ENCODE peak calls at places on chromosome 4, in four cellular contexts. O is WTC11, W is HepG2, M is K562. I is an unnamed sample.

GRCh38 chr4:163448541-163449203 is 24.9 kb downstream of the TKTL2 start:
- DNase-seq in O (no peak), W (no peak), M (no peak), I (no peak)

GRCh38 chr4:161486454-161486853 is 677.3 kb downstream of the FSTL5 start:
- DNase-seq in O (no peak), W (no peak), M (no peak), I (no peak)

GRCh38 chr4:145061325-145061920 is 36.6 kb downstream of the ANAPC10 start:
- DNase-seq in O (no peak), W (peak; percentile 41), M (no peak), I (no peak)

GRCh38 chr4:129362685-129363274 is 266.8 kb downstream of the C4orf33 start:
- DNase-seq in O (peak; percentile 54), W (peak; percentile 50), M (peak; percentile 56), I (peak; percentile 13)

GRCh38 chr4:169849456-169849855 is 91.7 kb upstream of the HPF1 start:
- DNase-seq in O (no peak), W (no peak), M (no peak), I (no peak)

GRCh38 chr4:46354863-46355262 is 35.1 kb downstream of the GABRA2 start:
- DNase-seq in O (no peak), W (no peak), M (no peak), I (no peak)

GRCh38 chr4:6532102-6532501 is 42.9 kb upstream of the MAN2B2 start:
- DNase-seq in O (no peak), W (no peak), M (no peak), I (no peak)

GRCh38 chr4:48801739-48802138 is 21.7 kb upstream of the FRYL start:
- DNase-seq in O (no peak), W (no peak), M (no peak), I (no peak)

GRCh38 chr4:52915131-52915645 is 53.1 kb downstream of the RASL11B start:
- DNase-seq in O (no peak), W (no peak), M (no peak), I (no peak)

GRCh38 chr4:92175250-92175649 is 128.5 kb upstream of the GRID2 start:
- DNase-seq in O (peak; percentile 51), W (no peak), M (no peak), I (no peak)

GRCh38 chr4:88244821-88245579 is 39.4 kb downstream of the PPM1K start:
- DNase-seq in O (no peak), W (no peak), M (no peak), I (no peak)
- TF ChIP-seq NR2C2 in O (no peak), W (no peak), M (no peak), I (no peak)

GRCh38 chr4:185730387-185730786 is 81.6 kb downstream of the SORBS2 start:
- DNase-seq in O (no peak), W (no peak), M (peak; percentile 11), I (no peak)
- TF ChIP-seq NR2C2 in O (no peak), W (no peak), M (no peak), I (no peak)

DNA sequence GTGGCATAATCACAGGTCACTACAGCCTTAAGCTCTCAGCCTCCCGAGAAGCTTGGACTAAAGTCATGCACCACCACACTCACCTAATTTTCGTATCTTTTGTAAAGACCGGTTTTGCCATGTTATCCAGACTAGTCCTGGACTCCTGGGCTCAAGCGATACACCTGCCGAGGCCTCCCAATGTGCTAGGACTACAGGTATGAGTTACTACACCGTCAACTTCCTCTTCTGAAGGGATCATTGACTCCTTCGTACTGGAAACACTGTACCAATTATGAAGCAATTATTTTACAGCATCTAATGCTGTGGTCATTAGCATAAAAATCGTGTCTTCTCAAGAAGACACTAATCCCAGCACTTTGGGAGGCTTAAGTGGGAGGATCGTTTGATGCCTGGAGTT is 35.2 kb downstream of the PDS5A start:
- DNase-seq in O (no peak), W (no peak), M (no peak), I (no peak)
- TF ChIP-seq NR2C2 in O (no peak), W (no peak), M (no peak), I (no peak)

DNA sequence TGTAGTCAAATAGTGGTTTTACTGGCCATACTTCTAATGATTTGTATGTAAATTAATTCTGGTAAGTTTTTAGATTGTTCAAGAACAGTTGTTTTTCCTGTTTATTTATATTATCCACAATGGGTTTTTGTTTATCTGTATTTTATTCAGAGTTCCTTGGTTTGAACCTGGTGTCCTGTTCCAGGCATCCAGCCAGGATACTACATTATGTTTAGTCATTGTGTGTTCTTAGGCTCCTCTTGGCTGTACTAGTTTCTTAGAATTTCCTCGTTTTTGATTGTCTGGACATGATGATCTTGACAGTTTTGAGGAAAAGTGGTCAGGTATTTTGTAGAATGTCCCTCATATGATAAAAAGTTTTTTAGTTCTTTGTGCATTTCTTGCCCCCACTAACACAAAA is 7.8 kb downstream of the TIGD2 start:
- DNase-seq in O (no peak), W (no peak), M (no peak), I (no peak)
- TF ChIP-seq NR2C2 in O (no peak), W (no peak), M (no peak), I (no peak)

GRCh38 chr4:21467551-21467950 is 481.0 kb downstream of the KCNIP4 start:
- DNase-seq in O (no peak), W (no peak), M (no peak), I (no peak)

GRCh38 chr4:21469438-21470032 is 479.0 kb downstream of the KCNIP4 start:
- DNase-seq in O (no peak), W (peak; percentile 11), M (no peak), I (no peak)

GRCh38 chr4:21474195-21474594 is 474.4 kb downstream of the KCNIP4 start:
- DNase-seq in O (no peak), W (no peak), M (no peak), I (no peak)

GRCh38 chr4:21470531-21470930 is 478.0 kb downstream of the KCNIP4 start:
- DNase-seq in O (no peak), W (no peak), M (no peak), I (no peak)
- TF ChIP-seq NR2C2 in O (no peak), W (no peak), M (no peak), I (no peak)

GRCh38 chr4:2791518-2792395 is 1.1 kb upstream of the SH3BP2 start:
- DNase-seq in O (no peak), W (no peak), M (no peak), I (no peak)

GRCh38 chr4:2793920-2794706 is 1.2 kb downstream of the SH3BP2 start:
- DNase-seq in O (peak; percentile 16), W (peak; percentile 69), M (no peak), I (no peak)

GRCh38 chr4:2792396-2792710 is 532 bp upstream of the SH3BP2 start:
- DNase-seq in O (no peak), W (no peak), M (no peak), I (no peak)

GRCh38 chr4:2793578-2793919 is 664 bp downstream of the SH3BP2 start:
- DNase-seq in O (peak; percentile 27), W (no peak), M (peak; percentile 52), I (no peak)

GRCh38 chr4:2792711-2793577 is at the start of gene SH3BP2:
- DNase-seq in O (peak; percentile 88), W (peak; percentile 63), M (peak; percentile 97), I (no peak)
- TF ChIP-seq NR2C2 in O (peak; percentile 46), W (no peak), M (no peak), I (no peak)

GRCh38 chr4:3783691-3784306 is 17.6 kb downstream of the ADRA2C start:
- DNase-seq in O (peak; percentile 78), W (no peak), M (peak; percentile 68), I (no peak)

GRCh38 chr4:3785292-3785565 is 19.0 kb downstream of the ADRA2C start:
- DNase-seq in O (no peak), W (no peak), M (no peak), I (no peak)

GRCh38 chr4:3786196-3786869 is 20.1 kb downstream of the ADRA2C start:
- DNase-seq in O (no peak), W (peak; percentile 59), M (no peak), I (no peak)

GRCh38 chr4:3781997-3782930 is 16.1 kb downstream of the ADRA2C start:
- DNase-seq in O (no peak), W (peak; percentile 55), M (no peak), I (no peak)

DNA sequence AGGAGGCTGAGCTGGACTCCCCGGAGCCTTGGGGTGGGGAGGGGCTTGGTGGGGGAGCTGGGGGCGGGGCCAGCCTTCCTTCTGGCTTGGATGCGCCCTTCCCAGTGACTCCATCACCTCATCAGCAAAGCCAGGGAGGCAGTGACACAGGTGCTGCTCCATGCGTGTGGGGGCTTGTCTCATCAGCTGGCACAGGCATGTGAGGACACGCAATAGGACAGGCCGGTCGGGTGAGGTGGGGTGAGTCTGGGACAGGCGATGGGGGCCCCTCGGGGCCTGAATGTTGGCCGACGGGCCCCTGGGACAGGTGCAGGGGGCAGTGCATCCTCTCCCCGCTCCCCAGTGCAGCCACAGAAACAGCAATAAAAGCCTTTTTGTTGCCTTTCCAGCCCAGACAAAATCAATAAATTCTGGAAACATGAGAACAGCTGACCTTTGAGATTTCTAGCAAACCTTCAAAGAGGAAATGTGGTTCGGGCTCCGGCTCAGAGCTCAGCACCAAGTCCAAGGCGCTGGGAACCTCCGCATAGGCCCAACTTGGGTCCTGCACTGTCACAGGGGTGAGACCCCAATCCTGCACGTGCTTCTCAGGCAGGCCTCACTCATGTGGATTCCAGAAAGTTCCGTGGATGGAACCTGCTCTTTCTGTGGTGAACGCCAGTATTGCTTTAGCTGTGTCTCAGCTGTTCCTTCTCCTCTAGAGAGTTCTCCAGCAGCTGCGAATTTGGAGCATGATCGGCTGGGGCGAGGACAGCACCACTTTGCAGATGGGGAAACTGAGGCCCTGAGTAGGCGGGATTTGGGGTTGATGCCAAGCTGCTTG is 18.5 kb downstream of the ADRA2C start:
- DNase-seq in O (no peak), W (peak; percentile 92), M (no peak), I (no peak)
- TF ChIP-seq NR2C2 in O (no peak), W (peak; percentile 78), M (no peak), I (no peak)

GRCh38 chr4:66565796-66566195 is 895.5 kb upstream of the EPHA5 start:
- DNase-seq in O (no peak), W (no peak), M (no peak), I (no peak)
- TF ChIP-seq NR2C2 in O (no peak), W (no peak), M (no peak), I (no peak)

DNA sequence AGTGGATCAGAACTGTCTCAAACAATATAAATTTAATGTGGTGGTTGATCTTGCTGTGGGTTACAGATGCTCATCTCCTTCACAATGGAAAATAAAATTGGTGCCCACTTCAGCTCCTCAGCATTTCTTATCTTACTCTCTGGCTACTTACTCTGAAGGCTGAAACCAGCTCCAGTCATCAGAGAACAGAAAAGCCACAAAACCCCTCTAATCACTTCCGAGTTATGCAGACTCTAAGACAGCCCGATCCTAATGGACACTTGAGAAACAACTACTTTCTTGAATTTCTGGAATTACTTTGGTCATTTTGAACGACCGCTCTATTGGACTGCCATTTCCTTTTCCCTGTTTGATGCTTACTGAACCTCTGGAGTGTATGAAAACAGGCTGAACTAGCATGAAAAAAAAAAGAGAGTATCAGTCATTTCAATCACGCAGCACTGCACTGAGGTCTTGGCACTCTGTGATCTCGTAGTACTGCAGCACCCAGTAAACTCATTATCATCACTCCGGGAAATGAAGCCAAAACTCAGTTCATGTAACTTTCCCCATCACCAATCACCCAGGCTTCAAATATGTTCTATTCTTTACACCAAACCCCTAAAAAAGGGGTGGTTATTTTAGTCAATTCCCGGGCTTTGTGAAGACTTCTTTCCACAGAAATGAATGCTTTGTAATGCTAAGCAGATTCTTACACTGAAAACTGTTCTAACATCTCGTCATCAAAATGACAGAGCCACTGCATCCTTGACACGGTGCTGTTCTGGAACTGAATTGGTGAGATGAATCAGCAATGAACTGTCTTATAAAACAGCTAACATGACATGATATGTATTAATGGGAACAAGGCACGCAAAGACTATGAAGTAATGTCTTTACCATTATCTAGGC is 54.5 kb downstream of the TSPAN5 start:
- DNase-seq in O (no peak), W (no peak), M (no peak), I (no peak)
- TF ChIP-seq NR2C2 in O (no peak), W (no peak), M (no peak), I (no peak)

I was measured in GM12878.